ENCODE peak calls at places on chromosomes 7 and 10, in five cellular contexts. One of them, this sample, is unnamed. For H3K4me1, the result is how much of the 10 kb centered on the place peaks cover.

GRCh38 chr10:107806006-107806405 is 641.5 kb upstream of the SORCS1 start:
- DNase-seq in GM23248: no peak
- DNase-seq in PC-3: no peak
- DNase-seq in HCT116: no peak
- DNase-seq in GM23338: peak
- DNase-seq in this sample: peak

GRCh38 chr10:131860806-131861440 is 39.9 kb upstream of the PPP2R2D start:
- DNase-seq in GM23248: no peak
- DNase-seq in PC-3: no peak
- DNase-seq in HCT116: no peak
- DNase-seq in GM23338: peak
- DNase-seq in this sample: no peak

GRCh38 chr7:43844257-43844656 is 25.1 kb downstream of the MRPS24 start:
- DNase-seq in GM23248: peak
- DNase-seq in PC-3: peak
- DNase-seq in HCT116: no peak
- DNase-seq in GM23338: no peak
- DNase-seq in this sample: no peak

GRCh38 chr10:19922236-19922963 is 106.2 kb downstream of the PLXDC2 start:
- DNase-seq in GM23248: peak
- DNase-seq in PC-3: peak
- DNase-seq in HCT116: no peak
- DNase-seq in GM23338: no peak
- DNase-seq in this sample: no peak

GRCh38 chr10:15385552-15386455 is 14.7 kb upstream of the FAM171A1 start:
- DNase-seq in GM23248: no peak
- DNase-seq in PC-3: no peak
- DNase-seq in HCT116: no peak
- DNase-seq in GM23338: no peak
- DNase-seq in this sample: peak

GRCh38 chr7:114160925-114161324 is 242.1 kb upstream of the PPP1R3A start:
- DNase-seq in GM23248: no peak
- DNase-seq in PC-3: no peak
- DNase-seq in HCT116: no peak
- DNase-seq in GM23338: no peak
- DNase-seq in this sample: no peak

GRCh38 chr7:48244902-48245301 is 73.6 kb downstream of the ABCA13 start:
- DNase-seq in GM23248: peak
- DNase-seq in PC-3: peak
- DNase-seq in HCT116: no peak
- DNase-seq in GM23338: no peak
- DNase-seq in this sample: no peak

GRCh38 chr10:100109670-100110069 is 28.0 kb upstream of the CPN1 start:
- DNase-seq in GM23248: no peak
- DNase-seq in PC-3: no peak
- DNase-seq in HCT116: peak
- DNase-seq in GM23338: peak
- DNase-seq in this sample: no peak

GRCh38 chr10:26044123-26044749 is 110.2 kb downstream of the MYO3A start:
- DNase-seq in GM23248: no peak
- DNase-seq in PC-3: no peak
- DNase-seq in HCT116: no peak
- DNase-seq in GM23338: no peak
- DNase-seq in this sample: peak

GRCh38 chr10:74746813-74747212 is 79.6 kb upstream of the KAT6B start:
- DNase-seq in GM23248: peak
- DNase-seq in PC-3: no peak
- DNase-seq in HCT116: no peak
- DNase-seq in GM23338: no peak
- DNase-seq in this sample: no peak

GRCh38 chr7:137909042-137909441 is 62.3 kb upstream of the DGKI start:
- DNase-seq in GM23248: no peak
- DNase-seq in PC-3: no peak
- DNase-seq in HCT116: no peak
- DNase-seq in GM23338: no peak
- DNase-seq in this sample: no peak

GRCh38 chr7:155236386-155236785 is 61.3 kb upstream of the INSIG1 start:
- DNase-seq in GM23248: no peak
- DNase-seq in PC-3: no peak
- DNase-seq in HCT116: no peak
- DNase-seq in GM23338: no peak
- DNase-seq in this sample: no peak

GRCh38 chr10:43692051-43692825 is 43.6 kb upstream of the ZNF32 start:
- DNase-seq in GM23248: peak
- DNase-seq in PC-3: no peak
- DNase-seq in HCT116: no peak
- DNase-seq in GM23338: no peak
- DNase-seq in this sample: no peak
- TF ChIP-seq EZH2phosphoT487 in GM23248: no peak
- TF ChIP-seq EZH2phosphoT487 in PC-3: no peak
- TF ChIP-seq EZH2phosphoT487 in HCT116: no peak
- TF ChIP-seq EZH2phosphoT487 in GM23338: no peak
- TF ChIP-seq EZH2phosphoT487 in this sample: no peak

GRCh38 chr7:50556247-50556976 is 8.8 kb downstream of the DDC start:
- DNase-seq in GM23248: peak
- DNase-seq in PC-3: no peak
- DNase-seq in HCT116: no peak
- DNase-seq in GM23338: no peak
- DNase-seq in this sample: peak
- H3K4me1 ChIP-seq in GM23248: under half
- H3K4me1 ChIP-seq in PC-3: under half
- H3K4me1 ChIP-seq in HCT116: under half
- H3K4me1 ChIP-seq in GM23338: under half
- H3K4me1 ChIP-seq in this sample: under half

DNA sequence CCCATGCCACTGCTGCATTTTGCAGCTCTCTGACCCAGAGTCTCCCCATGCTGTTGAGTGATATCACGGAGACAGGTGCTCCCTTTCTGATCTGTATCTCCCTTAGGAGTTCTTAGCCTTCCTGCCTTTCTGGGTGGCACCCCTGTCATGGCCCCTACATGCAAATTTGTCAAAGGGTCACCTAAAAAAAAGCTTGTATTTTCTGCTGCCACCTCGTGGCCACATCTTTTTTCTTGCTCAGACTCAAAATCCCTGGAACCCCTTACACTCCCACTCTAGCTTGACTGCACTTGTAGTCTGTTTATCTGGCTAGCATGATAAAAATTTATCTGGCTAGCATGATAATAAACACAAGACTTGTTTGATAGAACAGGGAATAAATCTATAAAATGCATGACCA is 809.1 kb downstream of the SORCS1 start:
- DNase-seq in GM23248: peak
- DNase-seq in PC-3: peak
- DNase-seq in HCT116: no peak
- DNase-seq in GM23338: peak
- DNase-seq in this sample: peak
- TF ChIP-seq EZH2phosphoT487 in GM23248: no peak
- TF ChIP-seq EZH2phosphoT487 in PC-3: no peak
- TF ChIP-seq EZH2phosphoT487 in HCT116: no peak
- TF ChIP-seq EZH2phosphoT487 in GM23338: no peak
- TF ChIP-seq EZH2phosphoT487 in this sample: no peak

GRCh38 chr10:125060851-125061556 is 99.4 kb downstream of the CTBP2 start:
- DNase-seq in GM23248: peak
- DNase-seq in PC-3: peak
- DNase-seq in HCT116: peak
- DNase-seq in GM23338: peak
- DNase-seq in this sample: peak
- H3K4me1 ChIP-seq in GM23248: half or more
- H3K4me1 ChIP-seq in PC-3: under half
- H3K4me1 ChIP-seq in HCT116: under half
- H3K4me1 ChIP-seq in GM23338: half or more
- H3K4me1 ChIP-seq in this sample: under half

GRCh38 chr10:114682121-114682520 is 24.0 kb upstream of the ABLIM1 start:
- DNase-seq in GM23248: no peak
- DNase-seq in PC-3: no peak
- DNase-seq in HCT116: no peak
- DNase-seq in GM23338: no peak
- DNase-seq in this sample: peak

GRCh38 chr10:114683162-114683561 is 25.1 kb upstream of the ABLIM1 start:
- DNase-seq in GM23248: no peak
- DNase-seq in PC-3: peak
- DNase-seq in HCT116: no peak
- DNase-seq in GM23338: no peak
- DNase-seq in this sample: no peak

GRCh38 chr10:114680557-114681117 is 22.6 kb upstream of the ABLIM1 start:
- DNase-seq in GM23248: no peak
- DNase-seq in PC-3: no peak
- DNase-seq in HCT116: no peak
- DNase-seq in GM23338: no peak
- DNase-seq in this sample: no peak

GRCh38 chr10:114682532-114682931 is 24.5 kb upstream of the ABLIM1 start:
- DNase-seq in GM23248: no peak
- DNase-seq in PC-3: no peak
- DNase-seq in HCT116: no peak
- DNase-seq in GM23338: no peak
- DNase-seq in this sample: no peak

DNA sequence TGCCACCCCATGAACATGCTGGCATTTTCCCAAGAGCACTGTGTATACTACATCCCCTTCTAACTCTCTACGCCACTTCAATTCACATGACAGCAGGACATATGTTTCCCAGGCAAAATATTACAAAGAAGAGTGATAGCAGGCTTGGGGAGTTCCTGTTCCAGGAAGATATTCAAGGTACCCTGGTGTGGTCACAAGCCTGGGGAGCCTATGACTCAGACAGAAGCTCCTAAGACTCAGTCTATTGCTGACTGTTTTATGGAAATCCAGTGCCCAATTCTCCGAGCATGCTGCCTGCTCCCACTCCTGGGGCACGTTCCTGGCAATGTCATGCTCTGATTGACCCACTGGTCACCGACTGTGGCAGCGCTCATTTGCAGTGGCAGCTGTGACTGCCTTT is 23.5 kb upstream of the ABLIM1 start:
- DNase-seq in GM23248: no peak
- DNase-seq in PC-3: peak
- DNase-seq in HCT116: peak
- DNase-seq in GM23338: no peak
- DNase-seq in this sample: no peak
- TF ChIP-seq EZH2phosphoT487 in GM23248: no peak
- TF ChIP-seq EZH2phosphoT487 in PC-3: no peak
- TF ChIP-seq EZH2phosphoT487 in HCT116: no peak
- TF ChIP-seq EZH2phosphoT487 in GM23338: no peak
- TF ChIP-seq EZH2phosphoT487 in this sample: no peak

DNA sequence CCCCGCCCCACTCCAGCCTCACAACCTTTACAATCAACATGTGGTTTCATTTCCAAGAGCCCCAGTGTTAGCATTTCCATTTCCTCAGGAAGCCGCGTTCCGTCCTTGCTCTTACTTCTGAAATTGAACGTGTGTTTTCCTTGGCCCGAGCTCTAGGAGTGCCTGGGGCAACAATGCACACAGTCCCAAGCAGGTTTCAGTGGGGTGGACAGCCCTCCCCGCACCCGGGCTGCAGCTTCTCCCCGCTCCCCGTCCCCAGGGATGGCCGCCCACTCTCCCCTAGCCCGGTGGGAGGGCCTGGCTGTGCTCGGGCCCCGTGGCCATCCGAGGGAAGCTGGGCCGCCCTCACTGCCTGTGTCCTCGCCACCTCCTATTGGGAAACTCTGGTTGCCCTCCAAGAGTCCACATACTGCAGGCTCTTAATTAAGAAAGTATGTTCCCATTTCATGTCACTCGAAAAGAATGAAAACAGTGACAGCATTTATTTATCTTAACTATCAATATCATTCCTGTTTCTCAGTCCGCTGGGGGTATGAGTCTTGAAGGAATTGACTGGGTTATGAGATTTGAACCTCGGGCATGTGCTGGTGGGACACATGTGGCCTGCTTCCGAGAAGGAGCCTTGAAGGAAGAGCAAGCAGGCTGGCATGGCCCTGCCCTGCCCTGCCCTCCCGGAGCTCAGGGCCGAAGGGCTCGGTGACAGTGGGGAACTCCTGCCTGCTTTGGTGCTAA is 163.8 kb downstream of the GRK5 start:
- DNase-seq in GM23248: peak
- DNase-seq in PC-3: no peak
- DNase-seq in HCT116: no peak
- DNase-seq in GM23338: no peak
- DNase-seq in this sample: no peak
- H3K4me1 ChIP-seq in GM23248: under half
- H3K4me1 ChIP-seq in PC-3: under half
- H3K4me1 ChIP-seq in HCT116: under half
- H3K4me1 ChIP-seq in GM23338: under half
- H3K4me1 ChIP-seq in this sample: under half